ENCODE peak calls at places on chromosomes 7 and 10, in six cellular contexts. Z is transverse colon, J is fibroblast of lung, D is astrocyte of the spinal cord, Y is cardiac muscle cell, W is heart left ventricle. O is an unnamed sample.

GRCh38 chr7:150323682-150324365 is 479 bp upstream of the ACTR3C start:
- DNase-seq in D (no peak), J (peak), Z (no peak), W (no peak), Y (peak), O (no peak)

GRCh38 chr7:103148994-103149807 is at the start of gene NAPEPLD:
- DNase-seq in D (peak), Y (peak), J (peak), Z (peak), W (peak), O (no peak)

GRCh38 chr10:112383325-112383724 is 9.4 kb downstream of the ACSL5 start:
- DNase-seq in Z (peak), Y (peak), W (no peak), D (peak), J (peak), O (no peak)

GRCh38 chr7:66356277-66356721 is 151.2 kb downstream of the TPST1 start:
- DNase-seq in W (no peak), D (peak), Z (peak), J (peak), Y (no peak), O (no peak)

GRCh38 chr10:80613466-80613865 is 75.8 kb downstream of the SH2D4B start:
- DNase-seq in J (no peak), W (no peak), Z (no peak), D (no peak), Y (no peak), O (no peak)

GRCh38 chr10:101536800-101537199 is 51.3 kb downstream of the POLL start:
- DNase-seq in Y (peak), J (no peak), W (no peak), D (no peak), Z (no peak), O (no peak)

GRCh38 chr10:87675396-87676376 is 16.0 kb downstream of the PAPSS2 start:
- DNase-seq in Y (no peak), J (peak), D (peak), W (no peak), Z (no peak), O (peak)

GRCh38 chr10:12780634-12781601 is 220.6 kb downstream of the CCDC3 start:
- DNase-seq in Y (no peak), W (no peak), Z (no peak), J (peak), D (peak), O (no peak)

GRCh38 chr10:89516149-89516832 is 19.1 kb downstream of the SLC16A12 start:
- DNase-seq in D (peak), W (peak), Y (peak), Z (peak), J (peak), O (peak)

GRCh38 chr7:155979994-155980393 is 167.7 kb upstream of the SHH start:
- DNase-seq in Y (no peak), Z (no peak), D (no peak), J (no peak), W (no peak), O (no peak)

GRCh38 chr7:135748770-135749169 is at the start of gene FAM180A:
- DNase-seq in Y (no peak), J (peak), D (peak), Z (peak), W (peak), O (no peak)

GRCh38 chr7:44980393-44981034 is 1.7 kb upstream of the MYO1G start:
- DNase-seq in W (peak), Y (peak), D (peak), J (peak), Z (no peak), O (no peak)

DNA sequence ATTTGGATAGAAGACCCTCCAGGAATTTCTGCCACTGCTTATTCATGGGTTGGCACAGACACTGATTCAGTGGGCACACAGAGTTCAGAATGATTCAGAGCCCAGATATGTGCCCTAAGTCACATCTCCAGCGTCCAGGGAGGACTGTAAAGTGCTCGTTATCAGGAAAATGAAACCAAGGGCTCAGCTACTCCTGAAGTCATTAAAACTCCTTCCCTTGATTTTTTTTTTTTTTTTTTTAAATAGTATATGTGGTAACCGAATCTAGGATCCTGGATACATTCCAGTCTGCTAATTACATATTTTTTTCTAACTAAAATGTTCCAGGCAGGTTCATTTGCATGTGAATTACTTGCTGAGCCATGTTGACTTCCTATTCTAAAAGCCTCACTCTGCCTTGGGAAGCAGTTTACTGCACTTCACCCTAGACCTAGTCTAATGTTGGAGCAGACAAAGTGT is 34.7 kb downstream of the MET start:
- DNase-seq in Y (no peak), W (no peak), Z (no peak), D (peak), J (peak), O (peak)
- H3K4me3 ChIP-seq in Y (no peak), W (no peak), Z (no peak), D (no peak), J (no peak), O (peak)

GRCh38 chr10:110572862-110573261 is 5.4 kb downstream of the SMC3 start:
- DNase-seq in J (no peak), D (no peak), Y (no peak), Z (no peak), W (no peak), O (no peak)
- H3K4me3 ChIP-seq in J (no peak), D (no peak), Y (no peak), Z (no peak), W (no peak), O (no peak)

DNA sequence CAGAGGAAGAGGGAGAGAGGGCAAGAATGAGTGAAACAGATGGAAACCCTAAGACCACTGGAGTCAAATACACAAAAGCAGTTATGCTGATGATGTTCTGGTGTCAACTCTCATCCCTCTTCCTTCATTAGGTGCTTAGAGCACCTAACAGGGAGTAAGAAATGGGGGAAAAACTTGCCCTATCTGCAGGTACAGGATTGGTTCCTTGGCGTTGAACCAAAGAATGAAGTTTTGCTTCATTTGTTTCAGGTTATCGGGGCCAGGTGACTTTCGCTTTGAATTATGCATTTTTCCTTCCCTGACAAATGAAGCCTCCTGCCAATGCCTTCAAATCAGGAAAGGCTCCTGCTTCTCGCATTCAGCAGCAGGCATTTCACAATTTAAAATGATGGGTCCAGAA is 29.2 kb downstream of the DNAJB9 start:
- DNase-seq in D (no peak), Y (no peak), J (no peak), W (no peak), Z (no peak), O (no peak)
- H3K4me3 ChIP-seq in D (no peak), Y (no peak), J (no peak), W (no peak), Z (no peak), O (no peak)

DNA sequence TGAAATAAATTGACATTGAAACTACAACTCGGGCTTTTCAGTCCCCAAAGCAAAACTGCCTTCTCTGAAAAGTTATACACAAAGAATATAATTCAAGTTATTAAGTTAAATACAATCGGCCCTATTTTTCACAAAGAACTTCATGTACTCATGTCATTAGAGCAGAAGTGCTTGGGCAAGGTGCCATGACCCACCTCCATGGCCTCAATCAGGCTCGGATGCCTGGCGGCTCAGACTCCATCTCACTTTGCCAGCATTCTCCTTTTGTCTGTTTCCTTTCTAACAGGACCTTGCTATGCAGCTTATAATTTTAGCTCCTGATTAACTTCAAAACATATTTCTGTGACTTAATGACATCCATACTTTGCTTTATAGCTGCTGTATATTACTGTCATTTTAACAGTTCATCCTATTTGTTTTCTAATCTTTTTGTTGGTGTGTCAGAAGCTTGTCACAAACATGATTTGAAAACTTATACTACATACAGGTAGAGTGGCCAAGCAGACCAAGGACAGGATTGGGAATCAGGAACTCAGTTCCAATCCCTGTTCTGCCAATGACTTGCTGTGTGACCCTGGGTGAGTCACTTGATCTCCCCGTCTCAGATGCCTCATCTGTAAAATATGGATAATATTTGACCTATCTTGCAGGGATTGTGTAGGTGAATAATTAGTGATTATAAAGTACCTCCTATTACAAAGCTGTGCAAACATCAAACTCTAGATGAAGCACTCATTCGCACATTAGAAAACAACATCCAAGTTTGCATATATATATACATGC is 60.8 kb upstream of the ITGA8 start:
- DNase-seq in W (peak), J (peak), Y (no peak), Z (no peak), D (no peak), O (no peak)
- H3K4me3 ChIP-seq in W (no peak), J (no peak), Y (no peak), Z (no peak), D (no peak), O (no peak)

GRCh38 chr10:4051011-4051407 is 266.0 kb upstream of the KLF6 start:
- DNase-seq in D (peak), W (peak), Y (no peak), Z (no peak), J (no peak), O (no peak)

GRCh38 chr10:4050061-4050460 is 265.1 kb upstream of the KLF6 start:
- DNase-seq in Z (no peak), W (no peak), J (no peak), D (no peak), Y (no peak), O (no peak)

GRCh38 chr10:4048245-4048864 is 263.3 kb upstream of the KLF6 start:
- DNase-seq in D (no peak), J (no peak), Z (no peak), Y (no peak), W (no peak), O (no peak)

GRCh38 chr10:4053940-4054339 is 268.9 kb upstream of the KLF6 start:
- DNase-seq in Y (no peak), W (no peak), J (no peak), Z (no peak), D (no peak), O (no peak)

DNA sequence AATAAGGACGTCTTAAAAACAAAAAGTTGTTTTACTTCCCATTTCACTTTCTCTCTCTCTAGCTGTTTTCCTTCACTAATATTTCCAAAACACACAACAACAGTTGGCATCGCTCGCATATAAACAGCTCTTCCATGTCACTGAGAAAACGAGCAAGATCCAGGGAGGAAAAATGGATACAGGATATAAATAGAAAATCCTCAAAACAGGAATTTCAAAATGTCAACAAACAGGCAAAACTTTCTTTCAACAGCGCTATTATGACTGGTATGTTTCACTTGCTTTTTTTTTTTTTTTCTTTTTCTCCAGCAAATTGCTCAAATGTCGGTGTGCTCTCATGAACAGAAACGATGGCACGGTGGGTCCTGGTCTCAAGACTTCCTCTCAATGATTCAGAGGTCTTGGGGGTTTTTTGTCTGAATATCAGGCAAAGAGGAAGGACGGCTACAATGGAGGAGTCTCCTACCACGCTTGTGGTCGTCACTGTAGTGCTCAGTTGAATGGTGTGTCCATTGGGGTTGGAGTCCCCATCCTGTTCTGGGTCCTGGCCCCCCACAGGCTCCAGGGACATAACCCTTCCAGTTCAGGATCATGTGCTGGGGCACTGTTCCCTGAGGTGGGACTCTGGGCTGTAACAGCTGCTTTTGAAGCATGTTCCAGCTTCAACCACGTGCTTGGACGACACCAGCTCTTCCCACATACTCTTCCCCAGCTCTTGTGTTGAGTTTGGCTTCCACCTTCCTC is 266.6 kb upstream of the KLF6 start:
- DNase-seq in W (peak), J (no peak), Y (no peak), Z (no peak), D (no peak), O (no peak)
- H3K4me3 ChIP-seq in W (peak), J (peak), Y (no peak), Z (no peak), D (no peak), O (no peak)

GRCh38 chr10:71551970-71552369 is 155.2 kb downstream of the CDH23 start:
- DNase-seq in J (no peak), Y (no peak), D (no peak), Z (no peak), W (no peak), O (no peak)

GRCh38 chr10:71555087-71555728 is 158.5 kb downstream of the CDH23 start:
- DNase-seq in Y (no peak), J (no peak), Z (no peak), D (no peak), W (no peak), O (no peak)

GRCh38 chr10:71554671-71555070 is 158.0 kb downstream of the CDH23 start:
- DNase-seq in Y (no peak), J (no peak), Z (no peak), D (no peak), W (no peak), O (no peak)

GRCh38 chr10:71553371-71553900 is 156.7 kb downstream of the CDH23 start:
- DNase-seq in Z (no peak), D (no peak), W (no peak), J (no peak), Y (peak), O (no peak)

DNA sequence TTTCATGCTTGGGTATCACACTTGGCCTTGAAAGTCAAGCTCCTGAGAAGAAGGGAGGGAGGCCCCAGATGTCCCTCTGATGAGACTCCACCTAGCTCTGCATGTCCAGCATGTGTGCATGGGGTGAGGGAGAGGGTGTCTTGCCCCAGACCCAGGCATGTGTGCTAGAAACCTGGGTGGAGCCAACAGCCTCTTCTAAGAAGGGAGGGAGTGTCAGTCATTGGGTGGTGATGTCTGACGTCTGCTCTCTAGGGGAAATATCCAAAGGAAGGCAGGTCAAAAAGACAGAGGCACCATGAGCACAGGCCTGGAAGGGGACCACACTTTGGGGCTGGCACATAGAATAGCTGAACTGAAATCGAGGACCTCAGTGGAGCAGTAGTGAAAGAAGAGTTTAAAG is 159.0 kb downstream of the CDH23 start:
- DNase-seq in D (no peak), J (no peak), Z (no peak), W (no peak), Y (no peak), O (no peak)
- H3K4me3 ChIP-seq in D (no peak), J (no peak), Z (no peak), W (no peak), Y (no peak), O (no peak)

DNA sequence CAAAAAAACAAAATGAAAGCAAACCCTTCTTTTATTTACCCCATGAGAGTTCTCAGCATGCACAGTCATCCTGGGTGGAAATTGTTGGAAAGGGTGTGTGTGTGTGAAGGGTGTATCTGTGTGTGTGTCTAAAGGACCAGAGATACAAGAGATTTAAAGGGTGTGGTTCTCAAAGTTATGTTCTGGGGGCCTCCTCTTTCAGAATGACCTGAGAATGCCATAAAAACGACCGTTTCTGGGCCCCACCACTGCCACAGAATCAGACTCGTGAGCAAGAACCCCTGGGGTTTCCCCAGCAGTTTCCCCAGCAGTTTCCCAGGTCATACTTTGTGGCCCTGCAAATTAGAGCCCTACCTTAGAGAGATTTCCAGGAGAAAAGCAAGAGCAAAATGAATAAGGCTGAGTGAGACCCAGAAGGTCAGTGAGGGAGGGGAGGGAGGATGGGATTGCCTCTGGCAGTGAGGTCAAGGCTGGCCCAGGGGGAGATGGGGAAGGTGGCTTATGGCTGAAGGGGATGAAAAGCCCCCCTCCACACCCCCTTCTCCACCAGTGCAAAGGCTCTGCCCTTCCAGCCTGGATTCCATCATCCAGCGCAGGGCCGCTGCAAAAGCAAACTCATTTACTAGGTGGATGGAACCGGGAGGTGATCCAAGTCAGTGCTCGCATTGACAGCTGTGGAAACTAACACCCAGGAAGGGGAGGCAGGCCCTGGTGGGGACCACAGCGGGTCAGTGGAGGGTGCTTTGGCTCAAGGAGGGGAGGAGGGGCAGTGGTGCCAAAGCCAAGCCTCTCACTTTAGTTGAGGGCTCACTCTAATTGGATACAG is 10.2 kb downstream of the PYROXD2 start:
- DNase-seq in J (peak), D (peak), Z (no peak), Y (no peak), W (no peak), O (no peak)
- H3K4me3 ChIP-seq in J (no peak), D (no peak), Z (no peak), Y (no peak), W (no peak), O (no peak)